ENCODE peak calls at places on chromosome 2, in nine cellular contexts. One of them, this sample, is unnamed.

GRCh38 chr2:118032169-118033013 is 18.5 kb upstream of the CCDC93 start:
- DNase-seq in putamen: no peak
- DNase-seq in adrenal gland: peak
- DNase-seq in foreskin fibroblast: peak
- DNase-seq in neuronal stem cell: peak
- DNase-seq in body of pancreas: peak
- DNase-seq in activated CD4-positive, CD25-positive, alpha-beta regulatory T cell: no peak
- DNase-seq in NCI-H2081: peak
- DNase-seq in iris pigment epithelial cell: peak
- DNase-seq in this sample: no peak

GRCh38 chr2:47785986-47786385 is 3.0 kb downstream of the MSH6 start:
- DNase-seq in putamen: peak
- DNase-seq in adrenal gland: no peak
- DNase-seq in foreskin fibroblast: peak
- DNase-seq in neuronal stem cell: no peak
- DNase-seq in body of pancreas: no peak
- DNase-seq in activated CD4-positive, CD25-positive, alpha-beta regulatory T cell: no peak
- DNase-seq in NCI-H2081: no peak
- DNase-seq in iris pigment epithelial cell: no peak
- DNase-seq in this sample: no peak

GRCh38 chr2:145800201-145801091 is 1280.5 kb upstream of the ZEB2 start:
- DNase-seq in putamen: no peak
- DNase-seq in adrenal gland: no peak
- DNase-seq in foreskin fibroblast: peak
- DNase-seq in neuronal stem cell: no peak
- DNase-seq in body of pancreas: peak
- DNase-seq in activated CD4-positive, CD25-positive, alpha-beta regulatory T cell: no peak
- DNase-seq in NCI-H2081: peak
- DNase-seq in iris pigment epithelial cell: peak
- DNase-seq in this sample: peak

GRCh38 chr2:70919672-70920366 is 15.9 kb upstream of the ATP6V1B1 start:
- DNase-seq in putamen: peak
- DNase-seq in adrenal gland: peak
- DNase-seq in foreskin fibroblast: peak
- DNase-seq in neuronal stem cell: peak
- DNase-seq in body of pancreas: peak
- DNase-seq in activated CD4-positive, CD25-positive, alpha-beta regulatory T cell: peak
- DNase-seq in NCI-H2081: peak
- DNase-seq in iris pigment epithelial cell: peak
- DNase-seq in this sample: peak

GRCh38 chr2:100813527-100813926 is 6.4 kb upstream of the NPAS2 start:
- DNase-seq in putamen: no peak
- DNase-seq in adrenal gland: no peak
- DNase-seq in foreskin fibroblast: peak
- DNase-seq in neuronal stem cell: no peak
- DNase-seq in body of pancreas: no peak
- DNase-seq in activated CD4-positive, CD25-positive, alpha-beta regulatory T cell: no peak
- DNase-seq in NCI-H2081: no peak
- DNase-seq in iris pigment epithelial cell: peak
- DNase-seq in this sample: peak

GRCh38 chr2:190277234-190278112 is 42.2 kb downstream of the HIBCH start:
- DNase-seq in putamen: peak
- DNase-seq in adrenal gland: no peak
- DNase-seq in foreskin fibroblast: peak
- DNase-seq in neuronal stem cell: peak
- DNase-seq in body of pancreas: no peak
- DNase-seq in activated CD4-positive, CD25-positive, alpha-beta regulatory T cell: no peak
- DNase-seq in NCI-H2081: peak
- DNase-seq in iris pigment epithelial cell: peak
- DNase-seq in this sample: peak

GRCh38 chr2:201779996-201780673 is 598 bp downstream of the ALS2 start:
- DNase-seq in putamen: peak
- DNase-seq in adrenal gland: no peak
- DNase-seq in foreskin fibroblast: peak
- DNase-seq in neuronal stem cell: no peak
- DNase-seq in body of pancreas: no peak
- DNase-seq in activated CD4-positive, CD25-positive, alpha-beta regulatory T cell: no peak
- DNase-seq in NCI-H2081: no peak
- DNase-seq in iris pigment epithelial cell: peak
- DNase-seq in this sample: no peak

GRCh38 chr2:68637047-68637446 is 6.3 kb upstream of the PROKR1 start:
- DNase-seq in putamen: no peak
- DNase-seq in adrenal gland: no peak
- DNase-seq in foreskin fibroblast: no peak
- DNase-seq in neuronal stem cell: no peak
- DNase-seq in body of pancreas: no peak
- DNase-seq in activated CD4-positive, CD25-positive, alpha-beta regulatory T cell: no peak
- DNase-seq in NCI-H2081: no peak
- DNase-seq in iris pigment epithelial cell: no peak
- DNase-seq in this sample: no peak

GRCh38 chr2:71156531-71156930 is 26.1 kb downstream of the MPHOSPH10 start:
- DNase-seq in putamen: no peak
- DNase-seq in adrenal gland: no peak
- DNase-seq in foreskin fibroblast: peak
- DNase-seq in neuronal stem cell: no peak
- DNase-seq in body of pancreas: no peak
- DNase-seq in activated CD4-positive, CD25-positive, alpha-beta regulatory T cell: no peak
- DNase-seq in NCI-H2081: peak
- DNase-seq in iris pigment epithelial cell: peak
- DNase-seq in this sample: no peak

GRCh38 chr2:38029512-38029911 is 46.4 kb downstream of the CYP1B1 start:
- DNase-seq in putamen: no peak
- DNase-seq in adrenal gland: no peak
- DNase-seq in foreskin fibroblast: no peak
- DNase-seq in neuronal stem cell: no peak
- DNase-seq in body of pancreas: no peak
- DNase-seq in activated CD4-positive, CD25-positive, alpha-beta regulatory T cell: no peak
- DNase-seq in NCI-H2081: no peak
- DNase-seq in iris pigment epithelial cell: no peak
- DNase-seq in this sample: no peak

GRCh38 chr2:151762694-151763093 is 28.4 kb upstream of the NEB start:
- DNase-seq in putamen: no peak
- DNase-seq in adrenal gland: no peak
- DNase-seq in foreskin fibroblast: peak
- DNase-seq in neuronal stem cell: no peak
- DNase-seq in body of pancreas: no peak
- DNase-seq in activated CD4-positive, CD25-positive, alpha-beta regulatory T cell: no peak
- DNase-seq in NCI-H2081: no peak
- DNase-seq in iris pigment epithelial cell: no peak
- DNase-seq in this sample: no peak

GRCh38 chr2:11073791-11074190 is 81.5 kb upstream of the SLC66A3 start:
- DNase-seq in putamen: no peak
- DNase-seq in adrenal gland: no peak
- DNase-seq in foreskin fibroblast: peak
- DNase-seq in neuronal stem cell: no peak
- DNase-seq in body of pancreas: no peak
- DNase-seq in activated CD4-positive, CD25-positive, alpha-beta regulatory T cell: no peak
- DNase-seq in NCI-H2081: no peak
- DNase-seq in iris pigment epithelial cell: peak
- DNase-seq in this sample: peak

GRCh38 chr2:140457483-140457882 is 1673.3 kb downstream of the LRP1B start:
- DNase-seq in putamen: no peak
- DNase-seq in adrenal gland: no peak
- DNase-seq in foreskin fibroblast: peak
- DNase-seq in neuronal stem cell: no peak
- DNase-seq in body of pancreas: no peak
- DNase-seq in activated CD4-positive, CD25-positive, alpha-beta regulatory T cell: no peak
- DNase-seq in NCI-H2081: no peak
- DNase-seq in iris pigment epithelial cell: peak
- DNase-seq in this sample: peak

GRCh38 chr2:85264471-85264870 is 63.3 kb downstream of the TGOLN2 start:
- DNase-seq in putamen: no peak
- DNase-seq in adrenal gland: no peak
- DNase-seq in foreskin fibroblast: no peak
- DNase-seq in neuronal stem cell: no peak
- DNase-seq in body of pancreas: no peak
- DNase-seq in activated CD4-positive, CD25-positive, alpha-beta regulatory T cell: no peak
- DNase-seq in NCI-H2081: no peak
- DNase-seq in iris pigment epithelial cell: peak
- DNase-seq in this sample: peak

GRCh38 chr2:231533777-231534125 is 3.5 kb upstream of the NMUR1 start:
- DNase-seq in putamen: no peak
- DNase-seq in adrenal gland: no peak
- DNase-seq in foreskin fibroblast: no peak
- DNase-seq in neuronal stem cell: no peak
- DNase-seq in body of pancreas: no peak
- DNase-seq in activated CD4-positive, CD25-positive, alpha-beta regulatory T cell: no peak
- DNase-seq in NCI-H2081: no peak
- DNase-seq in iris pigment epithelial cell: no peak
- DNase-seq in this sample: no peak